ENCODE peak calls at places on chromosomes 4 and X, in four cellular contexts. I, W, Q and K are unnamed samples.

GRCh38 chr4:105471566-105472176 is 2.2 kb downstream of the PPA2 start:
- DNase-seq in W (peak; percentile 82), I (peak; percentile 84), Q (no peak), K (peak; percentile 87)

GRCh38 chrX:134737061-134737460 is 78.8 kb upstream of the PLAC1 start:
- DNase-seq in W (no peak), Q (no peak), I (peak; percentile 29), K (no peak)

GRCh38 chr4:71239365-71239764 is 99.5 kb upstream of the SLC4A4 start:
- DNase-seq in I (no peak), Q (no peak), W (no peak), K (peak; percentile 26)

GRCh38 chrX:107729558-107730297 is 45.9 kb downstream of the TSC22D3 start:
- DNase-seq in W (no peak), I (no peak), Q (no peak), K (no peak)

GRCh38 chrX:13652256-13653021 is 502 bp upstream of the TCEANC start:
- DNase-seq in I (peak; percentile 79), Q (no peak), W (no peak), K (peak; percentile 76)

GRCh38 chrX:21963736-21964135 is 23.2 kb downstream of the SMS start:
- DNase-seq in I (peak; percentile 60), Q (no peak), W (no peak), K (peak; percentile 9)

GRCh38 chrX:10501606-10502005 is 118.8 kb downstream of the MID1 start:
- DNase-seq in Q (no peak), W (no peak), I (no peak), K (no peak)

GRCh38 chr4:6472008-6472386 is 417 bp downstream of the PPP2R2C start:
- DNase-seq in I (no peak), W (peak; percentile 70), Q (no peak), K (no peak)

GRCh38 chr4:128846063-128846462 is 36.6 kb downstream of the JADE1 start:
- DNase-seq in Q (no peak), I (no peak), W (no peak), K (no peak)

GRCh38 chr4:6929735-6930464 is 20.3 kb downstream of the TBC1D14 start:
- DNase-seq in I (no peak), W (no peak), Q (no peak), K (no peak)

GRCh38 chr4:4386296-4386735 is 586 bp upstream of the NSG1 start:
- DNase-seq in W (no peak), Q (no peak), I (peak; percentile 32), K (no peak)

GRCh38 chr4:19945501-19945900 is 306.2 kb upstream of the SLIT2 start:
- DNase-seq in W (no peak), Q (no peak), I (no peak), K (no peak)

GRCh38 chrX:120419465-120419864 is 49.6 kb downstream of the LAMP2 start:
- DNase-seq in Q (no peak), I (no peak), W (no peak), K (no peak)

GRCh38 chr4:15557806-15558550 is 88.3 kb downstream of the CC2D2A start:
- DNase-seq in W (no peak), Q (no peak), I (no peak), K (no peak)

GRCh38 chr4:177706916-177707315 is 264.7 kb upstream of the AGA start:
- DNase-seq in Q (no peak), I (no peak), W (no peak), K (no peak)

GRCh38 chr4:152408514-152409327 is 127.2 kb downstream of the FBXW7 start:
- DNase-seq in W (no peak), I (peak; percentile 37), Q (no peak), K (peak; percentile 60)

GRCh38 chrX:27597506-27597905 is 7.4 kb downstream of the DCAF8L2 start:
- DNase-seq in Q (no peak), I (peak; percentile 38), W (no peak), K (no peak)

GRCh38 chr4:76679691-76680090 is 218.3 kb downstream of the SOWAHB start:
- DNase-seq in Q (no peak), I (no peak), W (no peak), K (no peak)

GRCh38 chr4:80788798-80789197 is 241.7 kb upstream of the BMP3 start:
- DNase-seq in W (no peak), I (peak; percentile 11), Q (no peak), K (peak; percentile 32)

GRCh38 chr4:15920723-15921591 is 17.6 kb downstream of the FGFBP1 start:
- DNase-seq in W (no peak), I (peak; percentile 94), Q (no peak), K (peak; percentile 97)

GRCh38 chrX:70262952-70263567 is 3.1 kb upstream of the P2RY4 start:
- DNase-seq in W (no peak), Q (no peak), I (peak; percentile 43), K (peak; percentile 49)

GRCh38 chrX:49762175-49762704 is 66.5 kb upstream of the PAGE1 start:
- DNase-seq in Q (no peak), I (no peak), W (no peak), K (no peak)
- TF ChIP-seq CTCF in Q (no peak), I (no peak), W (no peak), K (no peak)

GRCh38 chr4:48105230-48105629 is 28.8 kb downstream of the TXK start:
- DNase-seq in I (no peak), W (no peak), Q (no peak), K (no peak)

GRCh38 chr4:48100248-48100647 is 33.8 kb downstream of the TXK start:
- DNase-seq in I (no peak), Q (no peak), W (no peak), K (no peak)

GRCh38 chr4:48103483-48104139 is 30.4 kb downstream of the TXK start:
- DNase-seq in I (no peak), W (no peak), Q (no peak), K (no peak)

GRCh38 chr4:48102303-48102702 is 31.7 kb downstream of the TXK start:
- DNase-seq in W (no peak), I (no peak), Q (no peak), K (no peak)
- TF ChIP-seq CTCF in W (no peak), I (peak; percentile 1), Q (peak; percentile 51), K (no peak)

DNA sequence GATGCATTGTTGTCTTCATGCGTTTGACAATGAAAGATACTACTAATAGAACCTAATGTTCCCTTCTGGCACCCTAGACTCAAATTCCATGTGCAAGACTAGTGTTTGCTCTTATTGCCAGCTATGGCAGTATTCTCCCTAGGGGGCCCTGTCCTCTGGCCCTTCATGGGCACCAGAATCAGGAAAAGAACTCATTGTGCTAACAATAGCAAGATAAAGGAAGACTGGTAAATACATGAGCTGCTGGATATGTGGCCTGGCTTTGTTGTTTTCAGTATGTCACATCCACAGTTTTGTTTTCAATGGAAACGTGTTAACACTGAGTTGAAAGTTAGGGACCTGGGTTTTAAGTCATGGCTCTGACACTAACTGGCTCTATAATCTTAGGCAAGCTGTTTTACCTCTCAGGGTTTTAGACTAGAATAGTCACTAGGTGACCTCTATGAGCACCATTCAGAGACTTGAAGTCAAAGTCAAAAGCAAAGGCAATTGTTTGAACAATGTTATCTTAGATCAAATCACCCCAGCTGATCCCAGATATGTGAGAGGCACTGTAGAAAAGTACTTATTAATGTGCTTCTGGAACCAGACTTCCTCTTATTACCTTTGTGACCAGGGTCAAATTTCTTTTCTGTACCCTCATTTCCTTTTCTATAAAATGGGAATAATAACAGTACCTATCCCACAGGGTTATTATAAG is 253.7 kb upstream of the DIAPH2 start:
- DNase-seq in Q (no peak), I (no peak), W (no peak), K (no peak)
- TF ChIP-seq CTCF in Q (no peak), I (no peak), W (no peak), K (no peak)

DNA sequence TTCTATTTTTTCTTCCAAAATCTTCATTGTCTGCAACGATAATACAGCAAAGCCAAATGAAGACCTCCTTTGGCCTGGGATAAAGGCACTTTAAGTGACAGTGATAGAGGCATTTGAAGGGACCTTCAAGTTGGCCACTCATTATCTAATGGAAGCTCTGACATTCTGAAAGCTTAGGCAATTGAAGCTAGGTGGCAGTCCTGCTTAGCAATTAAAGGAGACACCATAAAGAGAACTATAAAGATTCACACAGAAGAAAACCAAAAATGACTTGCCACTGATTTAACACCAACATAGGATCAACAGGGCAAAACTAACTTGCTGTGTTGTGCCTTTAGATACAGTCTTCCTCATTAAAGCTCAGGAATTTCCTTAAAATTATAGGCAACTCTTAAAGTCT is 103.3 kb upstream of the TSPAN7 start:
- DNase-seq in I (no peak), Q (no peak), W (no peak), K (peak; percentile 18)
- TF ChIP-seq CTCF in I (no peak), Q (no peak), W (no peak), K (no peak)